ENCODE peak calls at places on chromosomes 3 and 15, in seven cellular contexts. J, E, X, S, K, P and L are unnamed samples.
A peak's percentile ranks its signal among the peaks of the same experiment; 100 is the strongest.

GRCh38 chr3:48989796-48990635 is at the start of gene P4HTM:
- DNase-seq in P (peak; percentile 92), K (peak; percentile 75), S (peak; percentile 65), J (peak; percentile 84), X (peak; percentile 91), E (peak; percentile 94), L (peak; percentile 95)

GRCh38 chr15:64695571-64695992 is 79.8 kb downstream of the RBPMS2 start:
- DNase-seq in X (no peak), E (no peak), J (no peak), S (no peak), K (no peak), P (peak; percentile 62), L (no peak)

GRCh38 chr3:149593416-149594160 is 64.2 kb downstream of the WWTR1 start:
- DNase-seq in J (no peak), P (no peak), S (no peak), E (no peak), K (no peak), X (no peak), L (no peak)

GRCh38 chr3:49840371-49840770 is 16.0 kb downstream of the TRAIP start:
- DNase-seq in P (no peak), S (no peak), X (no peak), E (peak; percentile 16), J (no peak), K (no peak), L (no peak)

GRCh38 chr3:110685630-110686029 is 386.0 kb upstream of the NECTIN3 start:
- DNase-seq in J (no peak), S (no peak), P (no peak), X (no peak), K (no peak), E (no peak), L (no peak)

GRCh38 chr3:195613468-195614069 is 29.8 kb upstream of the APOD start:
- DNase-seq in S (no peak), P (peak; percentile 28), K (peak; percentile 75), E (no peak), J (no peak), X (no peak), L (no peak)

GRCh38 chr15:89369548-89369947 is 34.9 kb upstream of the POLG start:
- DNase-seq in S (no peak), E (no peak), P (no peak), J (no peak), K (no peak), X (no peak), L (no peak)

GRCh38 chr3:13665582-13666226 is 116.8 kb downstream of the FBLN2 start:
- DNase-seq in P (no peak), X (no peak), S (no peak), K (no peak), J (peak; percentile 39), E (no peak), L (no peak)

GRCh38 chr15:95127356-95127755 is 896.0 kb downstream of the MCTP2 start:
- DNase-seq in J (no peak), X (no peak), E (no peak), K (no peak), S (no peak), P (no peak), L (no peak)

GRCh38 chr3:120928991-120929390 is 21.0 kb downstream of the STXBP5L start:
- DNase-seq in E (no peak), J (no peak), K (no peak), X (no peak), S (no peak), P (no peak), L (peak; percentile 12)

GRCh38 chr15:49675051-49675450 is 54.2 kb downstream of the DTWD1 start:
- DNase-seq in J (no peak), S (peak; percentile 61), E (peak; percentile 95), K (peak; percentile 43), P (no peak), X (no peak), L (peak; percentile 78)

GRCh38 chr15:77412972-77413371 is 6.9 kb downstream of the PEAK1 start:
- DNase-seq in K (no peak), S (no peak), P (no peak), J (no peak), E (no peak), X (no peak), L (no peak)

GRCh38 chr3:194711913-194712312 is 26.2 kb downstream of the FAM43A start:
- DNase-seq in J (no peak), S (peak; percentile 99), X (peak; percentile 22), E (peak; percentile 62), P (no peak), K (peak; percentile 90), L (peak; percentile 94)

GRCh38 chr3:194273396-194274310 is 77.5 kb downstream of the CPN2 start:
- DNase-seq in S (no peak), X (no peak), P (no peak), J (peak; percentile 31), E (no peak), K (no peak), L (no peak)

GRCh38 chr3:52233968-52234367 is 5.0 kb downstream of the TWF2 start:
- DNase-seq in P (no peak), E (no peak), S (no peak), K (no peak), X (peak; percentile 33), J (no peak), L (no peak)

GRCh38 chr15:48170981-48171380 is 7.1 kb downstream of the MYEF2 start:
- DNase-seq in J (no peak), P (no peak), K (no peak), X (no peak), S (no peak), E (no peak), L (no peak)

GRCh38 chr3:1406250-1406649 is 313.4 kb downstream of the CNTN6 start:
- DNase-seq in E (no peak), K (no peak), P (no peak), X (no peak), J (no peak), S (no peak), L (no peak)

GRCh38 chr3:195129644-195130492 is 141.1 kb downstream of the XXYLT1 start:
- DNase-seq in E (peak; percentile 36), K (no peak), X (no peak), S (no peak), J (no peak), P (no peak), L (peak; percentile 31)

GRCh38 chr15:87527416-87527815 is 729.1 kb downstream of the NTRK3 start:
- DNase-seq in K (no peak), E (peak; percentile 40), X (no peak), S (peak; percentile 63), J (no peak), P (no peak), L (peak; percentile 39)

GRCh38 chr3:33954956-33955355 is 156.5 kb downstream of the PDCD6IP start:
- DNase-seq in P (no peak), J (no peak), K (no peak), X (no peak), S (no peak), E (peak; percentile 18), L (no peak)
- TF ChIP-seq CTCF in P (no peak), J (no peak), K (peak; percentile 35), X (no peak), S (peak; percentile 6), E (no peak), L (no peak)

GRCh38 chr3:47008258-47008671 is 28.8 kb downstream of the NBEAL2 start:
- DNase-seq in J (no peak), X (no peak), P (peak; percentile 45), S (no peak), E (no peak), K (no peak), L (no peak)

GRCh38 chr3:47010910-47011309 is 31.4 kb downstream of the NBEAL2 start:
- DNase-seq in P (no peak), X (no peak), E (no peak), K (no peak), J (no peak), S (no peak), L (no peak)

GRCh38 chr3:47010050-47010712 is 30.7 kb downstream of the NBEAL2 start:
- DNase-seq in X (no peak), K (no peak), P (peak; percentile 53), J (no peak), S (no peak), E (no peak), L (no peak)

GRCh38 chr3:47008851-47009224 is 29.4 kb downstream of the NBEAL2 start:
- DNase-seq in E (no peak), K (no peak), X (no peak), S (no peak), J (no peak), P (no peak), L (no peak)

DNA sequence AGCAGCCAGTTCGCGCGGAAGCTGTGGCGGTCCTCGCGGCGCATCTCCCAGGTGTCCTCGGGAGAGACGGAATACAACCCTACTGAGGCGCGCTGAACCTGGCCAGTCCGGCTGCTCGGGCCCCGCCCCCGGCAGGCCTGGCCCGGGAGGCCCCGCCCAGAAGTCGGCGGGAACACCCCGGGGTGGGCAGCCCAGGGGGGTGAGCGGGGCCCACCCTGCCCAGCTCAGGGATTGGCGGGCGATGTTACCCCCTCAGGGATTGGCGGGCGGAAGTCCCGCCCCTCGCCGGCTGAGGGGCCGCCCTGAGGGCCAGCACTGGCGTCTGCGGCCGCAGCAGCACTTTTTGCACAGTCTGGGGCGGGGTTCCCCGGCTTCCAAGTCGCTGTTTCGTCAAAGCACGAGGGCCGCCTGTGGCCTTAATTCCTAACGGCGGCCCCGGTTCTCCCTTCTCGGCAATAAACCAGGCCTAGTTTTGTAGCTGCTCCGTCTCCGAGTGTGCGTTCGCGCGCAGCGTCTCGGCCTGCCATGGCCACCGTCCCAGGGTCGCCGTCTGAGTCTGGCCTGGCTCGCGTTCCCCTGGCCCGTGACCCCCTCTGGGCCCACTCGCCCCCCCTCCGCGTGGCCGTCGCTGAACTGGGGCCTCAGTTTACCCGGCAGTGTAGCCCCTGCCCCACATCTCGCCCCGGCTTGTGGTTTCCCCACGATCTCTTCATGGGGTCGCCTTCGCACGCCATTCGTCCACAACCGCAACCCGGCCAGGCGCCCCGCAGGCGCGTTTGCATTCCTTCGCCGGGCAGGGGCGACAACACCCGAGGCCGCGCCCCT is 30.0 kb downstream of the NBEAL2 start:
- DNase-seq in X (peak; percentile 91), K (peak; percentile 65), E (peak; percentile 88), J (peak; percentile 93), S (peak; percentile 64), P (peak; percentile 91), L (peak; percentile 95)
- H3K4me3 ChIP-seq in X (peak overlapping the region; percentile 75), K (peak overlapping the region; percentile 55), E (peak overlapping the region; percentile 68), J (no peak overlapping the region), S (peak overlapping the region; percentile 52), P (peak overlapping the region; percentile 29), L (peak overlapping the region; percentile 49)

GRCh38 chr15:69762373-69763148 is 309.9 kb downstream of the RPLP1 start:
- DNase-seq in X (no peak), K (no peak), J (no peak), S (no peak), E (no peak), P (no peak), L (no peak)
- TF ChIP-seq CTCF in X (no peak), K (no peak), J (no peak), S (no peak), E (no peak), P (no peak), L (peak; percentile 22)

GRCh38 chr3:16897254-16897926 is 12.6 kb downstream of the PLCL2 start:
- DNase-seq in P (peak; percentile 81), J (no peak), X (no peak), K (peak; percentile 85), S (no peak), E (no peak), L (no peak)
- H3K4me3 ChIP-seq in P (no peak overlapping the region), J (no peak overlapping the region), X (peak overlapping the region; percentile 47), K (no peak overlapping the region), S (no peak overlapping the region), E (no peak overlapping the region), L (no peak overlapping the region)

GRCh38 chr3:167289435-167289834 is 90.7 kb downstream of the ZBBX start:
- DNase-seq in E (no peak), K (no peak), P (no peak), S (no peak), X (no peak), J (no peak), L (no peak)

GRCh38 chr3:167287308-167287707 is 92.8 kb downstream of the ZBBX start:
- DNase-seq in J (no peak), E (no peak), S (no peak), K (no peak), P (no peak), X (no peak), L (no peak)

GRCh38 chr3:167288737-167289136 is 91.4 kb downstream of the ZBBX start:
- DNase-seq in X (no peak), P (no peak), S (no peak), J (no peak), E (no peak), K (no peak), L (no peak)
- TF ChIP-seq CTCF in X (no peak), P (no peak), S (no peak), J (no peak), E (no peak), K (no peak), L (no peak)